ENCODE peak calls at places on chromosomes 2 and 18, in ten cellular contexts. One of them, this sample, is unnamed.

GRCh38 chr18:75654928-75655745 is 227.6 kb upstream of the SMIM21 start:
- DNase-seq in WTC11: no peak
- DNase-seq in transverse colon: no peak
- DNase-seq in HFFc6: no peak
- DNase-seq in astrocyte of the spinal cord: no peak
- DNase-seq in endodermal cell: peak; percentile 71
- DNase-seq in endothelial cell: no peak
- DNase-seq in GM10248: no peak
- DNase-seq in right lobe of liver: no peak
- DNase-seq in mesothelial cell of epicardium: no peak
- DNase-seq in this sample: no peak

GRCh38 chr2:195330513-195330956 is 326.5 kb upstream of the SLC39A10 start:
- DNase-seq in GM10248: no peak
- DNase-seq in WTC11: no peak
- DNase-seq in astrocyte of the spinal cord: no peak
- DNase-seq in mesothelial cell of epicardium: no peak
- DNase-seq in endothelial cell: no peak
- DNase-seq in transverse colon: no peak
- DNase-seq in right lobe of liver: no peak
- DNase-seq in HFFc6: no peak
- DNase-seq in endodermal cell: no peak
- DNase-seq in this sample: no peak

GRCh38 chr2:120441744-120442471 is 96.0 kb downstream of the INHBB start:
- DNase-seq in HFFc6: no peak
- DNase-seq in astrocyte of the spinal cord: peak; percentile 38
- DNase-seq in endodermal cell: peak; percentile 87
- DNase-seq in endothelial cell: peak; percentile 33
- DNase-seq in WTC11: peak; percentile 68
- DNase-seq in right lobe of liver: peak; percentile 76
- DNase-seq in GM10248: no peak
- DNase-seq in transverse colon: peak; percentile 46
- DNase-seq in mesothelial cell of epicardium: no peak
- DNase-seq in this sample: peak; percentile 59

GRCh38 chr2:40511661-40512213 is 59.8 kb upstream of the SLC8A1 start:
- DNase-seq in WTC11: no peak
- DNase-seq in endothelial cell: no peak
- DNase-seq in transverse colon: peak; percentile 14
- DNase-seq in GM10248: no peak
- DNase-seq in endodermal cell: peak; percentile 44
- DNase-seq in HFFc6: peak; percentile 55
- DNase-seq in right lobe of liver: no peak
- DNase-seq in astrocyte of the spinal cord: peak; percentile 75
- DNase-seq in mesothelial cell of epicardium: no peak
- DNase-seq in this sample: no peak

GRCh38 chr2:214543386-214543955 is 132.6 kb downstream of the VWC2L start:
- DNase-seq in mesothelial cell of epicardium: no peak
- DNase-seq in GM10248: no peak
- DNase-seq in HFFc6: peak; percentile 37
- DNase-seq in astrocyte of the spinal cord: peak; percentile 67
- DNase-seq in WTC11: no peak
- DNase-seq in endodermal cell: no peak
- DNase-seq in endothelial cell: no peak
- DNase-seq in right lobe of liver: no peak
- DNase-seq in transverse colon: no peak
- DNase-seq in this sample: no peak

GRCh38 chr2:4763009-4763408 is 929.2 kb upstream of the SOX11 start:
- DNase-seq in right lobe of liver: no peak
- DNase-seq in endodermal cell: peak; percentile 82
- DNase-seq in mesothelial cell of epicardium: peak; percentile 37
- DNase-seq in HFFc6: no peak
- DNase-seq in GM10248: no peak
- DNase-seq in WTC11: no peak
- DNase-seq in astrocyte of the spinal cord: peak; percentile 20
- DNase-seq in endothelial cell: peak; percentile 38
- DNase-seq in transverse colon: no peak
- DNase-seq in this sample: peak; percentile 78

GRCh38 chr2:20614201-20615045 is 36.5 kb downstream of the HS1BP3 start:
- DNase-seq in endodermal cell: peak; percentile 88
- DNase-seq in astrocyte of the spinal cord: peak; percentile 90
- DNase-seq in mesothelial cell of epicardium: no peak
- DNase-seq in GM10248: no peak
- DNase-seq in right lobe of liver: peak; percentile 56
- DNase-seq in WTC11: no peak
- DNase-seq in endothelial cell: no peak
- DNase-seq in HFFc6: no peak
- DNase-seq in transverse colon: peak; percentile 8
- DNase-seq in this sample: peak; percentile 14

GRCh38 chr2:234254783-234255521 is 204.4 kb downstream of the SPP2 start:
- DNase-seq in GM10248: no peak
- DNase-seq in HFFc6: peak; percentile 50
- DNase-seq in astrocyte of the spinal cord: peak; percentile 59
- DNase-seq in endothelial cell: no peak
- DNase-seq in WTC11: no peak
- DNase-seq in mesothelial cell of epicardium: no peak
- DNase-seq in endodermal cell: no peak
- DNase-seq in transverse colon: no peak
- DNase-seq in right lobe of liver: no peak
- DNase-seq in this sample: no peak

GRCh38 chr2:96874099-96874831 is 4.4 kb upstream of the SEMA4C start:
- DNase-seq in mesothelial cell of epicardium: no peak
- DNase-seq in transverse colon: no peak
- DNase-seq in endodermal cell: no peak
- DNase-seq in HFFc6: no peak
- DNase-seq in GM10248: peak; percentile 61
- DNase-seq in right lobe of liver: no peak
- DNase-seq in astrocyte of the spinal cord: no peak
- DNase-seq in WTC11: no peak
- DNase-seq in endothelial cell: no peak
- DNase-seq in this sample: no peak

GRCh38 chr2:99598435-99598834 is 108.6 kb upstream of the REV1 start:
- DNase-seq in astrocyte of the spinal cord: no peak
- DNase-seq in mesothelial cell of epicardium: no peak
- DNase-seq in right lobe of liver: no peak
- DNase-seq in endodermal cell: peak; percentile 61
- DNase-seq in HFFc6: no peak
- DNase-seq in WTC11: peak; percentile 43
- DNase-seq in GM10248: no peak
- DNase-seq in transverse colon: no peak
- DNase-seq in endothelial cell: no peak
- DNase-seq in this sample: no peak

GRCh38 chr2:68471385-68471784 is 4.0 kb downstream of the APLF start:
- DNase-seq in mesothelial cell of epicardium: no peak
- DNase-seq in WTC11: no peak
- DNase-seq in GM10248: no peak
- DNase-seq in transverse colon: no peak
- DNase-seq in astrocyte of the spinal cord: no peak
- DNase-seq in endodermal cell: no peak
- DNase-seq in endothelial cell: no peak
- DNase-seq in right lobe of liver: no peak
- DNase-seq in HFFc6: no peak
- DNase-seq in this sample: no peak

GRCh38 chr2:166092889-166093288 is 34.9 kb downstream of the SCN1A start:
- DNase-seq in astrocyte of the spinal cord: no peak
- DNase-seq in GM10248: no peak
- DNase-seq in WTC11: no peak
- DNase-seq in right lobe of liver: no peak
- DNase-seq in mesothelial cell of epicardium: no peak
- DNase-seq in HFFc6: no peak
- DNase-seq in endothelial cell: no peak
- DNase-seq in endodermal cell: no peak
- DNase-seq in transverse colon: no peak
- DNase-seq in this sample: no peak

GRCh38 chr2:3044587-3045317 is 332.9 kb downstream of the EIPR1 start:
- DNase-seq in right lobe of liver: no peak
- DNase-seq in GM10248: no peak
- DNase-seq in mesothelial cell of epicardium: no peak
- DNase-seq in transverse colon: peak; percentile 48
- DNase-seq in endodermal cell: peak; percentile 35
- DNase-seq in WTC11: no peak
- DNase-seq in endothelial cell: no peak
- DNase-seq in HFFc6: no peak
- DNase-seq in astrocyte of the spinal cord: no peak
- DNase-seq in this sample: no peak

GRCh38 chr2:29273704-29274611 is 158.7 kb downstream of the CLIP4 start:
- DNase-seq in right lobe of liver: no peak
- DNase-seq in endothelial cell: no peak
- DNase-seq in transverse colon: no peak
- DNase-seq in endodermal cell: peak; percentile 43
- DNase-seq in mesothelial cell of epicardium: no peak
- DNase-seq in GM10248: no peak
- DNase-seq in HFFc6: no peak
- DNase-seq in WTC11: no peak
- DNase-seq in astrocyte of the spinal cord: no peak
- DNase-seq in this sample: no peak

GRCh38 chr2:31354837-31355236 is 59.7 kb downstream of the XDH start:
- DNase-seq in transverse colon: no peak
- DNase-seq in WTC11: no peak
- DNase-seq in endodermal cell: peak; percentile 21
- DNase-seq in GM10248: no peak
- DNase-seq in endothelial cell: no peak
- DNase-seq in mesothelial cell of epicardium: no peak
- DNase-seq in HFFc6: no peak
- DNase-seq in astrocyte of the spinal cord: peak; percentile 21
- DNase-seq in right lobe of liver: no peak
- DNase-seq in this sample: no peak
- TF ChIP-seq CTCF in transverse colon: no peak
- TF ChIP-seq CTCF in WTC11: no peak
- TF ChIP-seq CTCF in endodermal cell: peak; percentile 77
- TF ChIP-seq CTCF in GM10248: no peak
- TF ChIP-seq CTCF in endothelial cell: peak; percentile 40
- TF ChIP-seq CTCF in mesothelial cell of epicardium: peak; percentile 33
- TF ChIP-seq CTCF in HFFc6: peak; percentile 75
- TF ChIP-seq CTCF in astrocyte of the spinal cord: peak; percentile 56
- TF ChIP-seq CTCF in right lobe of liver: peak; percentile 33
- TF ChIP-seq CTCF in this sample: peak; percentile 27

DNA sequence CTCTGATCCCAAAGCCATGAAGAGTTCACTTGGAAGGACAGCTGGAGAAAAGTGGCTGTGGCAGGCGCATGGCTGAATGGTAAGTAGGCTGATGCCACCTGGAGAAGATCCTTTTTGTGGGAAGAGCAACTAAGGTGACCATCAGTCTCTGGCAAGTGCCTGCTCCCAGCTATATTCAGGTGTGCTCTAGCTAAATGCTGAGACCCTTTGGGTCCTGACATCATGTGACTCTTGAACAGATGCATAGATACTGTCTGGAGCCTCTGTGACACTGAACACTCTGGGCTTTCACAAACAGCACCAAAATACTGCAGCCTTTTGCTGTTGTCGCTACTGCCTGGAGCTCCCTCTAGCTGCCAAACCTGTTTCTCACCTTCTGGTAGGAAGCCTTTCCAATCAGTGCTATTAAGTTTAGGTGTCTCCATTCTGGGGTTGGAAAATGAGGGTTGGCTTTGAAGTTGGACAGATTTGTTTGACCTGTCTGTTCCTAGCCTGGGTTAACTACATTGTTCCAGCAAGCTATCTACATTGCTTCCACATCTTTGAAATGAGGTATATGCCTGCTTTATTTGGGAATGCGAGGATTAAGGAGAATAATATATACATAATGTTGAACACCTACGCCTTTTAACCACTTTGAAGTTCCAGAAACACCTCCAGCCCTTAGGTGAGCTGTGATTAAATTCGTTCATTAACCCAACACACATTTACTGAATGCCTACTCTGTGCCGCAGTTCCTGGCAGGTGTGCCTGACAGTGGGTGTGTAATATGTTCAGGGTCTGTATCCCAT is 3.1 kb downstream of the EGR4 start:
- DNase-seq in GM10248: peak; percentile 54
- DNase-seq in HFFc6: peak; percentile 18
- DNase-seq in transverse colon: peak; percentile 30
- DNase-seq in astrocyte of the spinal cord: no peak
- DNase-seq in WTC11: peak; percentile 61
- DNase-seq in endothelial cell: peak; percentile 59
- DNase-seq in right lobe of liver: no peak
- DNase-seq in mesothelial cell of epicardium: no peak
- DNase-seq in endodermal cell: peak; percentile 86
- DNase-seq in this sample: peak; percentile 56
- TF ChIP-seq CTCF in GM10248: peak; percentile 85
- TF ChIP-seq CTCF in HFFc6: peak; percentile 76
- TF ChIP-seq CTCF in transverse colon: no peak
- TF ChIP-seq CTCF in astrocyte of the spinal cord: peak; percentile 77
- TF ChIP-seq CTCF in WTC11: no peak
- TF ChIP-seq CTCF in endothelial cell: peak; percentile 44
- TF ChIP-seq CTCF in right lobe of liver: peak; percentile 60
- TF ChIP-seq CTCF in mesothelial cell of epicardium: no peak
- TF ChIP-seq CTCF in endodermal cell: peak; percentile 81
- TF ChIP-seq CTCF in this sample: peak; percentile 52

DNA sequence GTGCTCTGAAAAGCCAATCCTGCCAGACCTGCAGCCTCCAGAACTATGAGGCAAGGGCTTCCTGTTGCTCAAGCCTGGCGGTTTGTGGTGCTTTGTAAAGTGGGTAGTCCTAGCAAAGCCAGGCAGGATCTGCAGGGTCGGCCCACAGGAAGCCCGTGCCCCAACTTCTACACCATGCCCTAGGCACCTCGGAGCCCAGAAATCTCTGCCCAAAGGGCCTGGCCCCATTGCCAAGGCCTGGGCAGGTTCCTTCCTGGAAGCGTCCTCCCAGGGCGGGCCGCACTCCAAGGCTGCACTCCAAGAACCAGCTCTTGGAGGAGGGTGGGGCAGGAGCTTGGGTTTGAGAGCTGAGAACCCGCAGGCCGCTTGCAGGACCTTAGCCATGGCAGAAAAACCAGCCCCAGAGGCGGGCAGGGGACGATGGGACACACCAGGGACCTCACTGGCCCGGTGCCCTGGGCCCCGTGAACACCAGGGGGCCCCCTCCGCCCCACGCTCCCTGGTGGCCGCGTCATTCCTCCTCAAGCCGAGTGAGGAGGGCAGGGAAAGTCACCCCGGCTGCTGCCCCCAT is 37.2 kb upstream of the ID2 start:
- DNase-seq in right lobe of liver: no peak
- DNase-seq in endothelial cell: no peak
- DNase-seq in astrocyte of the spinal cord: no peak
- DNase-seq in WTC11: peak; percentile 58
- DNase-seq in HFFc6: no peak
- DNase-seq in transverse colon: no peak
- DNase-seq in endodermal cell: no peak
- DNase-seq in GM10248: no peak
- DNase-seq in mesothelial cell of epicardium: no peak
- DNase-seq in this sample: no peak
- TF ChIP-seq CTCF in right lobe of liver: peak; percentile 46
- TF ChIP-seq CTCF in endothelial cell: peak; percentile 16
- TF ChIP-seq CTCF in astrocyte of the spinal cord: no peak
- TF ChIP-seq CTCF in WTC11: peak; percentile 31
- TF ChIP-seq CTCF in HFFc6: peak; percentile 51
- TF ChIP-seq CTCF in transverse colon: no peak
- TF ChIP-seq CTCF in endodermal cell: peak; percentile 41
- TF ChIP-seq CTCF in GM10248: peak; percentile 4
- TF ChIP-seq CTCF in mesothelial cell of epicardium: no peak
- TF ChIP-seq CTCF in this sample: no peak

DNA sequence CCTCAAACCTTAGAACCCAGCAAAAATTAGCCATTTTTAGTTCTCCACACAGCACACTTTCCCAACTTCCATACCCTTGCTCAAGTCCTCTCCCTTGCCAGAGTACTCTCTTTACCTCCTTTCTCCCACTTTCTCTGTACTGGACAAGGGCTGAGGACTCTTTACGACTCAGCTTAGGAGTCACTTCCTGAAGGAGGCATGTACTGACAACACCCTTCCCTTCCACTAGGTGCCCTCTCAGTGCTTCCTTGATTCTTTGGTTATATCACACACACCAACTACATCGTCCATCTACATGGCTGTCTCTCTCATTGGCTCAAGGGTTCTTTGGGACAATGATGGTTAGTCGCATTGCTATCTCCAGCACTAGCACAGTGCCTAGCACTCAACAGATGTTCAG is 5.2 kb upstream of the C18orf63 start:
- DNase-seq in astrocyte of the spinal cord: peak; percentile 32
- DNase-seq in endothelial cell: no peak
- DNase-seq in GM10248: peak; percentile 15
- DNase-seq in mesothelial cell of epicardium: no peak
- DNase-seq in transverse colon: no peak
- DNase-seq in WTC11: no peak
- DNase-seq in endodermal cell: no peak
- DNase-seq in HFFc6: peak; percentile 71
- DNase-seq in right lobe of liver: no peak
- DNase-seq in this sample: no peak
- TF ChIP-seq CTCF in astrocyte of the spinal cord: peak; percentile 42
- TF ChIP-seq CTCF in endothelial cell: no peak
- TF ChIP-seq CTCF in GM10248: no peak
- TF ChIP-seq CTCF in mesothelial cell of epicardium: no peak
- TF ChIP-seq CTCF in transverse colon: peak; percentile 67
- TF ChIP-seq CTCF in WTC11: no peak
- TF ChIP-seq CTCF in endodermal cell: peak; percentile 66
- TF ChIP-seq CTCF in HFFc6: peak; percentile 67
- TF ChIP-seq CTCF in right lobe of liver: peak; percentile 30
- TF ChIP-seq CTCF in this sample: no peak

This sample was measured in glutamatergic neuron.